ENCODE peak calls at places on chromosomes 3 and 15, in nine cellular contexts. One of them, this sample, is unnamed.
A peak's percentile ranks its signal among the peaks of the same experiment; 100 is the strongest.

GRCh38 chr15:41967506-41968206 is 4.7 kb downstream of the EHD4 start:
- DNase-seq in A549: no peak
- DNase-seq in transverse colon: peak; percentile 28
- DNase-seq in tibial artery: peak; percentile 70
- DNase-seq in esophagus muscularis mucosa: no peak
- DNase-seq in effector memory CD4-positive, alpha-beta T cell: no peak
- DNase-seq in left ventricle myocardium inferior: no peak
- DNase-seq in adrenal gland: no peak
- DNase-seq in gastrocnemius medialis: no peak
- DNase-seq in this sample: no peak

GRCh38 chr3:88005066-88005465 is 53.7 kb downstream of the CGGBP1 start:
- DNase-seq in A549: peak; percentile 27
- DNase-seq in transverse colon: no peak
- DNase-seq in tibial artery: no peak
- DNase-seq in esophagus muscularis mucosa: no peak
- DNase-seq in effector memory CD4-positive, alpha-beta T cell: no peak
- DNase-seq in left ventricle myocardium inferior: no peak
- DNase-seq in adrenal gland: no peak
- DNase-seq in gastrocnemius medialis: no peak
- DNase-seq in this sample: no peak

GRCh38 chr3:76585794-76586392 is 454.0 kb upstream of the ROBO2 start:
- DNase-seq in A549: peak; percentile 2
- DNase-seq in transverse colon: no peak
- DNase-seq in tibial artery: no peak
- DNase-seq in esophagus muscularis mucosa: no peak
- DNase-seq in effector memory CD4-positive, alpha-beta T cell: no peak
- DNase-seq in left ventricle myocardium inferior: no peak
- DNase-seq in adrenal gland: no peak
- DNase-seq in gastrocnemius medialis: no peak
- DNase-seq in this sample: no peak

GRCh38 chr15:90959894-90960293 is 5.2 kb downstream of the RCCD1 start:
- DNase-seq in A549: no peak
- DNase-seq in transverse colon: no peak
- DNase-seq in tibial artery: peak; percentile 96
- DNase-seq in esophagus muscularis mucosa: no peak
- DNase-seq in effector memory CD4-positive, alpha-beta T cell: no peak
- DNase-seq in left ventricle myocardium inferior: peak; percentile 69
- DNase-seq in adrenal gland: no peak
- DNase-seq in gastrocnemius medialis: no peak
- DNase-seq in this sample: no peak

GRCh38 chr15:61653110-61653509 is 407.1 kb downstream of the VPS13C start:
- DNase-seq in A549: no peak
- DNase-seq in transverse colon: peak; percentile 13
- DNase-seq in tibial artery: peak; percentile 85
- DNase-seq in esophagus muscularis mucosa: no peak
- DNase-seq in effector memory CD4-positive, alpha-beta T cell: no peak
- DNase-seq in left ventricle myocardium inferior: peak; percentile 58
- DNase-seq in adrenal gland: no peak
- DNase-seq in gastrocnemius medialis: peak; percentile 52
- DNase-seq in this sample: no peak

GRCh38 chr15:32717290-32718081 is at the start of gene GREM1:
- DNase-seq in A549: no peak
- DNase-seq in transverse colon: peak; percentile 17
- DNase-seq in tibial artery: no peak
- DNase-seq in esophagus muscularis mucosa: no peak
- DNase-seq in effector memory CD4-positive, alpha-beta T cell: no peak
- DNase-seq in left ventricle myocardium inferior: no peak
- DNase-seq in adrenal gland: no peak
- DNase-seq in gastrocnemius medialis: no peak
- DNase-seq in this sample: no peak

GRCh38 chr3:47909607-47910006 is 106.6 kb downstream of the MAP4 start:
- DNase-seq in A549: no peak
- DNase-seq in transverse colon: no peak
- DNase-seq in tibial artery: no peak
- DNase-seq in esophagus muscularis mucosa: no peak
- DNase-seq in effector memory CD4-positive, alpha-beta T cell: no peak
- DNase-seq in left ventricle myocardium inferior: no peak
- DNase-seq in adrenal gland: no peak
- DNase-seq in gastrocnemius medialis: no peak
- DNase-seq in this sample: no peak

GRCh38 chr3:22765679-22766078 is 437.4 kb upstream of the UBE2E2 start:
- DNase-seq in A549: no peak
- DNase-seq in transverse colon: no peak
- DNase-seq in tibial artery: no peak
- DNase-seq in esophagus muscularis mucosa: no peak
- DNase-seq in effector memory CD4-positive, alpha-beta T cell: no peak
- DNase-seq in left ventricle myocardium inferior: no peak
- DNase-seq in adrenal gland: no peak
- DNase-seq in gastrocnemius medialis: no peak
- DNase-seq in this sample: no peak

GRCh38 chr3:128550471-128551126 is 57.6 kb upstream of the GATA2 start:
- DNase-seq in A549: no peak
- DNase-seq in transverse colon: no peak
- DNase-seq in tibial artery: no peak
- DNase-seq in esophagus muscularis mucosa: peak; percentile 87
- DNase-seq in effector memory CD4-positive, alpha-beta T cell: no peak
- DNase-seq in left ventricle myocardium inferior: no peak
- DNase-seq in adrenal gland: no peak
- DNase-seq in gastrocnemius medialis: no peak
- DNase-seq in this sample: no peak

GRCh38 chr3:194691481-194692281 is 6.0 kb downstream of the FAM43A start:
- DNase-seq in A549: no peak
- DNase-seq in transverse colon: no peak
- DNase-seq in tibial artery: no peak
- DNase-seq in esophagus muscularis mucosa: no peak
- DNase-seq in effector memory CD4-positive, alpha-beta T cell: no peak
- DNase-seq in left ventricle myocardium inferior: no peak
- DNase-seq in adrenal gland: no peak
- DNase-seq in gastrocnemius medialis: no peak
- DNase-seq in this sample: no peak

GRCh38 chr3:14617508-14618023 is 34.0 kb upstream of the CCDC174 start:
- DNase-seq in A549: no peak
- DNase-seq in transverse colon: no peak
- DNase-seq in tibial artery: no peak
- DNase-seq in esophagus muscularis mucosa: no peak
- DNase-seq in effector memory CD4-positive, alpha-beta T cell: no peak
- DNase-seq in left ventricle myocardium inferior: no peak
- DNase-seq in adrenal gland: no peak
- DNase-seq in gastrocnemius medialis: no peak
- DNase-seq in this sample: no peak

GRCh38 chr3:157335677-157336076 is 101.0 kb upstream of the PTX3 start:
- DNase-seq in A549: peak; percentile 46
- DNase-seq in transverse colon: no peak
- DNase-seq in tibial artery: no peak
- DNase-seq in esophagus muscularis mucosa: no peak
- DNase-seq in effector memory CD4-positive, alpha-beta T cell: no peak
- DNase-seq in left ventricle myocardium inferior: no peak
- DNase-seq in adrenal gland: no peak
- DNase-seq in gastrocnemius medialis: no peak
- DNase-seq in this sample: no peak

DNA sequence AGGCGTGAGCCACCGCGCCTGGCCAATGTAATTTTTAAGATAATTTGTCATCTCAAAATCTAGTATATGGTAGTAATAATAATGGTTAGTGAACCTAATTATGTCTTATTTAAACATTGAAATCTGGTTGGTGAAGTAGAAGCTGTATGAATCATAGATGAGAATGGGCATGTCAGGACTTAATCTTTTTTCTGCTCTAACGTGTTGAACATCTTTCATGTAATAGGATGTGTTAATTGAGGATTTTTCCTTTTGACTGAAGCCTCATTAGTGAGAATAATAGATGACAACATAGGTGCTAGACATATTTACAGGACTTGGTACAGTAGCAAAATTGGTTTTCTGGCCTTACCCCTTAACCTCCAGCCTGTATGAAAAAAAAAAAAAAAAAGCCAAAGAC is 835.6 kb downstream of the IGSF11 start:
- DNase-seq in A549: no peak
- DNase-seq in transverse colon: no peak
- DNase-seq in tibial artery: no peak
- DNase-seq in esophagus muscularis mucosa: no peak
- DNase-seq in effector memory CD4-positive, alpha-beta T cell: no peak
- DNase-seq in left ventricle myocardium inferior: no peak
- DNase-seq in adrenal gland: no peak
- DNase-seq in gastrocnemius medialis: no peak
- DNase-seq in this sample: no peak
- H3K9me3 ChIP-seq in A549: no peaks in the 10 kb centered on the region
- H3K9me3 ChIP-seq in transverse colon: peaks cover 17% of the 10 kb centered on the region
- H3K9me3 ChIP-seq in tibial artery: peaks cover 27% of the 10 kb centered on the region
- H3K9me3 ChIP-seq in esophagus muscularis mucosa: peaks cover 29% of the 10 kb centered on the region
- H3K9me3 ChIP-seq in effector memory CD4-positive, alpha-beta T cell: no peaks in the 10 kb centered on the region
- H3K9me3 ChIP-seq in left ventricle myocardium inferior: peaks cover 94% of the 10 kb centered on the region
- H3K9me3 ChIP-seq in adrenal gland: peaks cover 12% of the 10 kb centered on the region
- H3K9me3 ChIP-seq in gastrocnemius medialis: peaks cover 4% of the 10 kb centered on the region
- H3K9me3 ChIP-seq in this sample: no peaks in the 10 kb centered on the region

GRCh38 chr15:26433818-26434217 is 339.0 kb downstream of the GABRB3 start:
- DNase-seq in A549: no peak
- DNase-seq in transverse colon: no peak
- DNase-seq in tibial artery: no peak
- DNase-seq in esophagus muscularis mucosa: no peak
- DNase-seq in effector memory CD4-positive, alpha-beta T cell: no peak
- DNase-seq in left ventricle myocardium inferior: peak; percentile 64
- DNase-seq in adrenal gland: no peak
- DNase-seq in gastrocnemius medialis: no peak
- DNase-seq in this sample: no peak
- H3K9me3 ChIP-seq in A549: no peaks in the 10 kb centered on the region
- H3K9me3 ChIP-seq in transverse colon: no peaks in the 10 kb centered on the region
- H3K9me3 ChIP-seq in tibial artery: no peaks in the 10 kb centered on the region
- H3K9me3 ChIP-seq in esophagus muscularis mucosa: no peaks in the 10 kb centered on the region
- H3K9me3 ChIP-seq in effector memory CD4-positive, alpha-beta T cell: no peaks in the 10 kb centered on the region
- H3K9me3 ChIP-seq in left ventricle myocardium inferior: no peaks in the 10 kb centered on the region
- H3K9me3 ChIP-seq in adrenal gland: peaks cover 3% of the 10 kb centered on the region
- H3K9me3 ChIP-seq in gastrocnemius medialis: no peaks in the 10 kb centered on the region
- H3K9me3 ChIP-seq in this sample: no peaks in the 10 kb centered on the region

GRCh38 chr15:75148293-75148692 is 53.4 kb upstream of the C15orf39 start:
- DNase-seq in A549: no peak
- DNase-seq in transverse colon: no peak
- DNase-seq in tibial artery: no peak
- DNase-seq in esophagus muscularis mucosa: no peak
- DNase-seq in effector memory CD4-positive, alpha-beta T cell: no peak
- DNase-seq in left ventricle myocardium inferior: no peak
- DNase-seq in adrenal gland: no peak
- DNase-seq in gastrocnemius medialis: no peak
- DNase-seq in this sample: no peak

GRCh38 chr15:75143738-75144334 is 57.8 kb upstream of the C15orf39 start:
- DNase-seq in A549: no peak
- DNase-seq in transverse colon: no peak
- DNase-seq in tibial artery: no peak
- DNase-seq in esophagus muscularis mucosa: no peak
- DNase-seq in effector memory CD4-positive, alpha-beta T cell: no peak
- DNase-seq in left ventricle myocardium inferior: no peak
- DNase-seq in adrenal gland: no peak
- DNase-seq in gastrocnemius medialis: no peak
- DNase-seq in this sample: no peak

GRCh38 chr15:75142499-75142898 is 59.2 kb upstream of the C15orf39 start:
- DNase-seq in A549: no peak
- DNase-seq in transverse colon: no peak
- DNase-seq in tibial artery: no peak
- DNase-seq in esophagus muscularis mucosa: no peak
- DNase-seq in effector memory CD4-positive, alpha-beta T cell: no peak
- DNase-seq in left ventricle myocardium inferior: no peak
- DNase-seq in adrenal gland: no peak
- DNase-seq in gastrocnemius medialis: no peak
- DNase-seq in this sample: no peak

GRCh38 chr15:75149911-75150709 is 51.6 kb upstream of the C15orf39 start:
- DNase-seq in A549: no peak
- DNase-seq in transverse colon: peak; percentile 35
- DNase-seq in tibial artery: no peak
- DNase-seq in esophagus muscularis mucosa: no peak
- DNase-seq in effector memory CD4-positive, alpha-beta T cell: no peak
- DNase-seq in left ventricle myocardium inferior: no peak
- DNase-seq in adrenal gland: no peak
- DNase-seq in gastrocnemius medialis: no peak
- DNase-seq in this sample: no peak

DNA sequence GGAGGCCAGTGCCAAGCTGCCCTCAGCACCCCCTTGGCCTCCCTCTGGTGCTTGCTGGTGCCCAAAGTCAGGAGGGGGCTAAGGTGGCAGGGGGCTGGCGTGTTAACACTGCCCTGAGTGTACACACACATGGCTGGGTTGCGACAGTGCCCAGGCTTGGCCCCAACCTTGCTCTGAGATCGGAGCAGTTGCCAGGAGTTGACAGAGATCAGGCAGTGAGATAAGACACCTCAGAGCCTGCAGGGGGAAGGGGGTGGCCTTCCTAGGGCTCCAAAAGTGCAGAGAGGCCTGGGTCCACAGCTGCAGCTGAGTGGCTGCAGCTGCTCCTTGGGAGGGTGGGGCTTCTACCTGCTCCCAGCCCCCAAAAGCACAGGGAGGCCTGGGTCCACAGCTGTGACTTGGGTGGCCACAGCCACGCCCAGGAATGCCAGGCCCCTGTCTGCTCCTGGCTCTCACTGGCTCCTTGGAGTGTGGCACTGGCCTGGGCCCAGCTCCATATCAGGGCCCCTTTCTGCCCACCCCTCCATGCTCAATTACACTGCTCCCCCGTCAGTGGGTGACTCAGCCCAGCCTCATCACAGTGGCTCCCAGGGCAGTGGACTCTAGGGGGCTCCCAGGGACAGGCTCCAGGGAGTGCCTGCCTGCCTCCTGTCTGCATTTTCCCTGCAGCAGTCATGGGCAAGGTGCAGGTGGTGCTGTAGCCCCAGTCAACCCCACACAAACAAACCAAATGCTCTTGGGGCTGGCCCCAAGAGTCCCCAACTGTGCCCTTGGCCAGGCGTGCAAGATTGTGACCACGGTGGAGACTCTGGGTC is 56.4 kb upstream of the C15orf39 start:
- DNase-seq in A549: peak; percentile 48
- DNase-seq in transverse colon: no peak
- DNase-seq in tibial artery: no peak
- DNase-seq in esophagus muscularis mucosa: no peak
- DNase-seq in effector memory CD4-positive, alpha-beta T cell: no peak
- DNase-seq in left ventricle myocardium inferior: no peak
- DNase-seq in adrenal gland: no peak
- DNase-seq in gastrocnemius medialis: no peak
- DNase-seq in this sample: no peak
- H3K9me3 ChIP-seq in A549: peaks cover 3% of the 10 kb centered on the region
- H3K9me3 ChIP-seq in transverse colon: peaks cover 39% of the 10 kb centered on the region
- H3K9me3 ChIP-seq in tibial artery: peaks cover 45% of the 10 kb centered on the region
- H3K9me3 ChIP-seq in esophagus muscularis mucosa: peaks cover 35% of the 10 kb centered on the region
- H3K9me3 ChIP-seq in effector memory CD4-positive, alpha-beta T cell: peaks cover 24% of the 10 kb centered on the region
- H3K9me3 ChIP-seq in left ventricle myocardium inferior: peaks cover 74% of the 10 kb centered on the region
- H3K9me3 ChIP-seq in adrenal gland: peaks cover 32% of the 10 kb centered on the region
- H3K9me3 ChIP-seq in gastrocnemius medialis: peaks cover 25% of the 10 kb centered on the region
- H3K9me3 ChIP-seq in this sample: peaks cover 7% of the 10 kb centered on the region

DNA sequence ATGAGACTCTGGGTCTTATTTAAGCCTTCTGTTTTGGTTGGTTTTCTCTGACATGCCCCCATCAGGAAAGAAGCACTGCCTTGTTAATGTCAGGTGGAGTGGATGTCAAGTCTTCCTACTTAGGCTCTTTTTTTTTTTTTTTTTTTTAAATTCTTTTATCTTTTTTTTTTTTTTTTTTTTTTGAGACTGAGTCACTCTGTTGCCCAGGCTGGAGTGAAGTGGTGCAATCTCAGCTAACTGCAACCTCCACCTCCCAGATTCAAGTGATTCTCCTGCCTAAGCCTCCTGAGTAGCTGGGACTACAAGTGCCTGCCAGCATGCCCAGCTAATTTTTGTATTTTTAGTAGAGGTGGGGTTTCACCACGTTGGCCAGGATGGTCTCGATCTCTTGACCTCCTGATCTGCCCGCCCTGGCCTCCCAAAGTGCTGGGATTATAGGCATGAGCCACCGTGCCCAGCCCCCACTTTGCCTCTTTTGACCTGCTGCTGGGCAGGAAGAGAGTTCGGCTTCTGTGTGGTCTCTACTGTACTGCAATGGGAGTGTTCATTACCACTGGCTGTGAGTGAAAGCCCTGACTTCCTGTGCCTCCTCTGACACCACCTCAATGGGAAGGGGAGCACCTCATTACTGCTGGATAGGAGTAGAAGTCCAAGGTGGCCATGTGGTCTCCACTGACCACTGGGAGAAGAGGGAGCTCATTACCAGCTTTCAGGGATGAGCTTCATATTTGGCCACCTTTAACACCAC is 10.9 kb downstream of the CTDSPL start:
- DNase-seq in A549: no peak
- DNase-seq in transverse colon: no peak
- DNase-seq in tibial artery: no peak
- DNase-seq in esophagus muscularis mucosa: no peak
- DNase-seq in effector memory CD4-positive, alpha-beta T cell: no peak
- DNase-seq in left ventricle myocardium inferior: no peak
- DNase-seq in adrenal gland: no peak
- DNase-seq in gastrocnemius medialis: no peak
- DNase-seq in this sample: no peak
- H3K9me3 ChIP-seq in A549: peaks cover 11% of the 10 kb centered on the region
- H3K9me3 ChIP-seq in transverse colon: no peaks in the 10 kb centered on the region
- H3K9me3 ChIP-seq in tibial artery: peaks cover 12% of the 10 kb centered on the region
- H3K9me3 ChIP-seq in esophagus muscularis mucosa: no peaks in the 10 kb centered on the region
- H3K9me3 ChIP-seq in effector memory CD4-positive, alpha-beta T cell: no peaks in the 10 kb centered on the region
- H3K9me3 ChIP-seq in left ventricle myocardium inferior: peaks cover 36% of the 10 kb centered on the region
- H3K9me3 ChIP-seq in adrenal gland: no peaks in the 10 kb centered on the region
- H3K9me3 ChIP-seq in gastrocnemius medialis: no peaks in the 10 kb centered on the region
- H3K9me3 ChIP-seq in this sample: peaks cover 13% of the 10 kb centered on the region

This sample was measured in T-helper 17 cell.